ENCODE peak calls at places on chromosomes 11 and 22, in ten cellular contexts. P is NB4; J is CD8-positive, alpha-beta memory T cell; T is lower lobe of right lung; B is tibial nerve; D is tibial artery; Y is upper lobe of right lung; M is HL-60; L is bronchial epithelial cell; S is cardiac muscle cell. W is an unnamed sample.

GRCh38 chr11:15451713-15452112 is 337.0 kb downstream of the INSC start:
- DNase-seq in T (no peak), P (no peak), D (no peak), S (no peak), B (no peak), J (no peak), Y (no peak), L (no peak), M (no peak), W (no peak)

GRCh38 chr11:93577291-93577690 is 34.1 kb upstream of the SMCO4 start:
- DNase-seq in P (no peak), S (peak; percentile 29), B (no peak), T (no peak), M (no peak), J (no peak), L (peak; percentile 25), Y (no peak), D (no peak), W (no peak)

GRCh38 chr11:33942954-33943353 is 51.1 kb upstream of the LMO2 start:
- DNase-seq in T (no peak), Y (no peak), S (peak; percentile 68), L (peak; percentile 35), D (peak; percentile 74), P (peak; percentile 23), J (no peak), B (no peak), M (no peak), W (no peak)

GRCh38 chr22:26169312-26170111 is at the start of gene SEZ6L:
- DNase-seq in S (no peak), P (peak; percentile 78), J (no peak), Y (peak; percentile 65), L (no peak), B (no peak), M (peak; percentile 39), D (no peak), T (peak; percentile 43), W (peak; percentile 62)

GRCh38 chr11:19792510-19792909 is 79.9 kb downstream of the NAV2 start:
- DNase-seq in Y (no peak), S (peak; percentile 37), T (no peak), L (no peak), J (no peak), B (no peak), P (no peak), M (no peak), D (no peak), W (no peak)

GRCh38 chr22:28442951-28443876 is 236.4 kb downstream of the TTC28 start:
- DNase-seq in J (peak; percentile 43), Y (peak; percentile 79), B (peak; percentile 50), S (peak; percentile 87), T (peak; percentile 63), M (peak; percentile 18), D (peak; percentile 81), L (peak; percentile 43), P (peak; percentile 39), W (peak; percentile 23)

GRCh38 chr11:353315-353857 is 15.9 kb upstream of the B4GALNT4 start:
- DNase-seq in Y (peak; percentile 80), L (peak; percentile 32), T (peak; percentile 73), J (no peak), P (no peak), M (no peak), S (peak; percentile 91), D (peak; percentile 92), B (peak; percentile 80), W (no peak)

GRCh38 chr11:110069158-110069737 is 23.9 kb upstream of the ZC3H12C start:
- DNase-seq in L (peak; percentile 97), B (no peak), P (peak; percentile 57), J (no peak), T (peak; percentile 62), M (peak; percentile 60), Y (no peak), S (peak; percentile 78), D (peak; percentile 53), W (no peak)

GRCh38 chr11:3989251-3989650 is 105.3 kb upstream of the RRM1 start:
- DNase-seq in B (no peak), L (no peak), S (no peak), M (no peak), D (no peak), J (no peak), Y (no peak), T (no peak), P (no peak), W (no peak)

GRCh38 chr22:19882446-19883381 is 28.0 kb upstream of the GNB1L start:
- DNase-seq in S (no peak), B (peak; percentile 3), J (no peak), Y (peak; percentile 44), L (no peak), D (peak; percentile 15), T (peak; percentile 25), M (no peak), P (no peak), W (peak; percentile 9)

DNA sequence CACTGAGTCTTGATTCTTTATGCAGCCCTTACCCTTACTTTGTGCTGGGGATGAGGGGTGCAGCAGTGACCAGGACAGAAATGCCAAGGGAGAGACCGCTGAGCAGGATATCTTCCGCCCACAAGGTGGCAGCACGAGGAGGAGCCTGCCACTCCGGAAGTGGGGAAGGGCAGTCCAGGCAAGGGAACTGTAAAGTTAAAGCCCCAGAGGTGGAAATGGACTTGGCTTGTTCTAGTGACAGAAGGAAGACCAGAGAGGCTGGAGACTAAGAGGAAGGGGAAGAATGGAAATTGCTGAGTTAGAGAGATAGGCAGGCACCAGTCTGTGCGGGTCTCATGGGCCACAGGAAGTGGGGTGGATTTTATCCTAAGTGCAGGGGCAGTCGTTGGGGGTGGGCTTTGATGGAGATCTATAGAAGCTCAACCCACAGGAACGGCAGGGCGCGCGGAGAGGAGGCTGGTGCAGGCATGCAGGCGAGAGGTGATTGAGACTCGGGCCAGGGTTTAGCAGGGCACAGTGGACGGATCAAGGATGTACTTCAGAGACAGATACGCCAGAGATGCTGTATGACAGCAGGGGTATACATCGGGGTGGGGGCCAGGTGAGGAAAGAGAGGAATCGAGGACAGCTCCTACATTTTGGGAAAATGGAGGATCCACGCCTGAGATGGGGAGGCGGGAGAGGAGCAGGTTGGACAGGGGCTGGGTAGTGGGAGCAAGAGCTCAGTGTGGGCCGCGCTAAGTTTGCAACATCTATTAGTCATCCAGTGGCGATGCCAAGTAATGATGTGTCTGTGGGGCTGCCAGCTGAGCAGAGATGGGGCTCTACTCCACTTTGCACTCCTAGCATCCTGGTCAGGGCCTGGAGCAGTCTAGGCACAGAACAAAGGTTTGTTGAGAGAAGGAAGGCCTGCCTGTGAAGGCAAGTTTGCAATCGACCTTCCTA is 3.3 kb upstream of the GRK2 start:
- DNase-seq in L (peak; percentile 85), T (peak; percentile 88), D (peak; percentile 78), M (peak; percentile 93), J (peak; percentile 82), P (peak; percentile 92), S (peak; percentile 84), B (peak; percentile 60), Y (peak; percentile 88), W (peak; percentile 86)
- H3K4me3 ChIP-seq in L (no peak overlapping the region), T (peak overlapping the region; percentile 11), D (no peak overlapping the region), M (no peak overlapping the region), J (peak overlapping the region; percentile 38), P (no peak overlapping the region), S (no peak overlapping the region), B (no peak overlapping the region), Y (no peak overlapping the region), W (no peak overlapping the region)

DNA sequence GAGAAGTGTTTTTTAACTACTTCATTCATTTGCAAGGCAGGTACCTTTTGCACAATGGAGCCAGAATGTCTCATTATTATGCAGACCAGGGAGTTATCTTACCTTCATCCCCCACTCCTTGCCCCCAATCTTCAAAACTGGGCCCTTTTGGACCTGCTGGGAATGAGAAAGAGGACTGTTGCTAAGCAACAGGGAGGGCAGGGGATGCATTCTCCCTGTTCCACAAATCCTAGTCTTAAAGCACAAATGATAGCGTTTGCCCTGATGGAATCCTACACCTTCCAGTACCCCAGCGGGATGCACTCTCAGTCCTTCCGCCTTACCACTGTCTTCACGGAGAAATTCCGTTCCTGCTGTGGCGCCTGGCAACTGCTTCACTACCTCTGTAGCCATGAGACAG is 4.1 kb upstream of the KCNJ1 start:
- DNase-seq in B (no peak), L (no peak), S (no peak), J (no peak), M (no peak), T (no peak), Y (no peak), D (no peak), P (no peak), W (no peak)
- H3K4me3 ChIP-seq in B (no peak overlapping the region), L (no peak overlapping the region), S (no peak overlapping the region), J (no peak overlapping the region), M (no peak overlapping the region), T (no peak overlapping the region), Y (no peak overlapping the region), D (no peak overlapping the region), P (no peak overlapping the region), W (no peak overlapping the region)

GRCh38 chr11:30016588-30017363 is at the start of gene KCNA4:
- DNase-seq in S (peak; percentile 53), P (no peak), T (peak; percentile 51), M (no peak), J (no peak), B (no peak), Y (peak; percentile 68), L (no peak), D (no peak), W (peak; percentile 56)

GRCh38 chr11:30019481-30019880 is 2.7 kb upstream of the KCNA4 start:
- DNase-seq in D (no peak), P (no peak), Y (no peak), B (no peak), S (no peak), M (no peak), L (no peak), T (no peak), J (no peak), W (no peak)

GRCh38 chr11:30015725-30016449 is 943 bp downstream of the KCNA4 start:
- DNase-seq in P (no peak), M (no peak), B (no peak), T (no peak), D (no peak), J (no peak), S (no peak), L (no peak), Y (no peak), W (peak; percentile 11)

GRCh38 chr11:30018443-30018842 is 1.6 kb upstream of the KCNA4 start:
- DNase-seq in D (no peak), Y (no peak), L (no peak), J (no peak), T (no peak), S (no peak), M (no peak), B (no peak), P (no peak), W (no peak)

DNA sequence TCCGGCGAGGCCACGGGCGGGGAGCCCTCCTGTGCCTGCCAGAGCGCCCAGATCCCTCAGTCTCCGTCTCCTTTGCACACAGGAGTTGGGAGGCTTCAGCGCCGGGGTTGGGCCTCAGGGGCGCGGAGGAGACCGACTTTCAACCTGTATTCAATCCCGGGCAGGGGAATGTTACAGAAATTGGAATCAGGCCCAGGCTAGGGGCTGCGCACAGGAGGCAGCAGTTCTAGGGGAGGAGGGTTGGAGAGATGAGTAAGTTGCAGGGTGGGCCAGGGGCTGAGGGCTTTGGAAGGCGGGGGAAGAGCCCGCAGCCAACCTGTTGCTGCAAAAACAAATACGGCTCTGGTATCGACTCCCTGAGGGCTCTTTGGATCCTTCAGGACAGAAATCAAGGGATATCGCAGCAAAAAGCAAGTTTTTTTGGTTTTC is 651 bp upstream of the KCNA4 start:
- DNase-seq in T (no peak), D (no peak), J (no peak), Y (no peak), M (no peak), L (no peak), S (no peak), B (no peak), P (no peak), W (no peak)
- H3K4me3 ChIP-seq in T (peak overlapping the region; percentile 45), D (peak overlapping the region; percentile 46), J (no peak overlapping the region), Y (peak overlapping the region; percentile 42), M (no peak overlapping the region), L (no peak overlapping the region), S (peak overlapping the region; percentile 76), B (peak overlapping the region; percentile 16), P (no peak overlapping the region), W (no peak overlapping the region)

GRCh38 chr11:77473801-77474508 is at the start of gene PAK1:
- DNase-seq in L (peak; percentile 77), B (peak; percentile 47), S (peak; percentile 91), J (peak; percentile 93), P (peak; percentile 91), Y (peak; percentile 95), D (peak; percentile 49), T (peak; percentile 93), M (peak; percentile 84), W (peak; percentile 91)
- H3K4me3 ChIP-seq in L (peak within 1 kb of the TSS; percentile 70), B (peak within 1 kb of the TSS; percentile 57), S (peak within 1 kb of the TSS; percentile 71), J (peak within 1 kb of the TSS; percentile 52), P (peak within 1 kb of the TSS; percentile 61), Y (peak within 1 kb of the TSS; percentile 65), D (peak within 1 kb of the TSS; percentile 63), T (peak within 1 kb of the TSS; percentile 62), M (peak within 1 kb of the TSS; percentile 61), W (peak within 1 kb of the TSS; percentile 57)